ENCODE peak calls at places on chromosome 2, in eight cellular contexts. H is K562, Q is endothelial cell of umbilical vein, K is stomach, J is prostate gland, F is sigmoid colon, T is GM23338, M is HCT116. O is an unnamed sample.

GRCh38 chr2:191878576-191879298 is 31.8 kb upstream of the CAVIN2 start:
- DNase-seq in H (no peak), K (no peak), J (no peak), T (no peak), F (no peak), M (no peak), Q (peak; percentile 91), O (no peak)

GRCh38 chr2:46962751-46963150 is 47.1 kb upstream of the MCFD2 start:
- DNase-seq in H (no peak), Q (no peak), J (no peak), T (no peak), K (no peak), F (no peak), M (no peak), O (no peak)

GRCh38 chr2:120395686-120396518 is 50.0 kb downstream of the INHBB start:
- DNase-seq in M (no peak), J (no peak), F (no peak), H (no peak), K (peak; percentile 25), T (no peak), Q (no peak), O (peak; percentile 43)

GRCh38 chr2:186853871-186854435 is 5.0 kb upstream of the ZSWIM2 start:
- DNase-seq in H (no peak), K (no peak), M (no peak), F (no peak), J (no peak), Q (peak; percentile 92), T (no peak), O (no peak)

GRCh38 chr2:98295721-98296414 is 50.4 kb upstream of the CNGA3 start:
- DNase-seq in F (no peak), Q (no peak), K (no peak), T (no peak), J (no peak), H (no peak), M (no peak), O (no peak)

GRCh38 chr2:236852977-236853374 is 232.7 kb upstream of the COPS8 start:
- DNase-seq in J (no peak), H (no peak), F (no peak), M (no peak), T (no peak), K (no peak), Q (no peak), O (no peak)

GRCh38 chr2:157334797-157335196 is 9.2 kb upstream of the ERMN start:
- DNase-seq in F (no peak), J (no peak), H (no peak), Q (no peak), K (no peak), M (no peak), T (no peak), O (no peak)

GRCh38 chr2:112005391-112006075 is 49.5 kb upstream of the TMEM87B start:
- DNase-seq in K (no peak), H (no peak), M (no peak), Q (no peak), J (no peak), T (no peak), F (no peak), O (no peak)

GRCh38 chr2:226184940-226185575 is 614.6 kb downstream of the IRS1 start:
- DNase-seq in H (no peak), T (no peak), J (no peak), M (no peak), Q (no peak), F (no peak), K (no peak), O (no peak)

GRCh38 chr2:60339286-60339685 is 214.2 kb downstream of the BCL11A start:
- DNase-seq in T (no peak), K (no peak), F (no peak), H (no peak), J (no peak), M (no peak), Q (no peak), O (no peak)

GRCh38 chr2:218399391-218400166 is at the start of gene CTDSP1:
- DNase-seq in H (peak; percentile 67), J (peak; percentile 97), F (peak; percentile 99), M (peak; percentile 88), Q (peak; percentile 97), K (peak; percentile 99), T (peak; percentile 98), O (peak; percentile 97)

GRCh38 chr2:26429779-26430654 is 28.3 kb downstream of the DRC1 start:
- DNase-seq in F (no peak), J (no peak), T (no peak), K (no peak), M (no peak), Q (peak; percentile 14), H (no peak), O (no peak)

GRCh38 chr2:43460611-43461396 is 135.0 kb downstream of the THADA start:
- DNase-seq in Q (no peak), H (no peak), K (no peak), F (no peak), J (no peak), T (no peak), M (no peak), O (no peak)

GRCh38 chr2:190379249-190379964 is 28.7 kb upstream of the MFSD6 start:
- DNase-seq in H (peak; percentile 12), Q (no peak), T (no peak), F (no peak), K (peak; percentile 28), J (no peak), M (no peak), O (no peak)

GRCh38 chr2:43133708-43134570 is 92.5 kb downstream of the ZFP36L2 start:
- DNase-seq in K (peak; percentile 62), M (no peak), H (no peak), Q (no peak), T (no peak), F (no peak), J (no peak), O (peak; percentile 78)

GRCh38 chr2:229752970-229753729 is 38.8 kb upstream of the DNER start:
- DNase-seq in F (no peak), T (peak; percentile 28), J (no peak), Q (no peak), K (no peak), H (no peak), M (no peak), O (no peak)

GRCh38 chr2:70985283-70985688 is 6.9 kb downstream of the ANKRD53 start:
- DNase-seq in K (no peak), H (no peak), F (peak; percentile 60), T (no peak), J (no peak), M (no peak), Q (no peak), O (no peak)

GRCh38 chr2:118363604-118364003 is 275.3 kb downstream of the INSIG2 start:
- DNase-seq in H (no peak), T (no peak), Q (no peak), M (no peak), F (no peak), J (no peak), K (no peak), O (no peak)

DNA sequence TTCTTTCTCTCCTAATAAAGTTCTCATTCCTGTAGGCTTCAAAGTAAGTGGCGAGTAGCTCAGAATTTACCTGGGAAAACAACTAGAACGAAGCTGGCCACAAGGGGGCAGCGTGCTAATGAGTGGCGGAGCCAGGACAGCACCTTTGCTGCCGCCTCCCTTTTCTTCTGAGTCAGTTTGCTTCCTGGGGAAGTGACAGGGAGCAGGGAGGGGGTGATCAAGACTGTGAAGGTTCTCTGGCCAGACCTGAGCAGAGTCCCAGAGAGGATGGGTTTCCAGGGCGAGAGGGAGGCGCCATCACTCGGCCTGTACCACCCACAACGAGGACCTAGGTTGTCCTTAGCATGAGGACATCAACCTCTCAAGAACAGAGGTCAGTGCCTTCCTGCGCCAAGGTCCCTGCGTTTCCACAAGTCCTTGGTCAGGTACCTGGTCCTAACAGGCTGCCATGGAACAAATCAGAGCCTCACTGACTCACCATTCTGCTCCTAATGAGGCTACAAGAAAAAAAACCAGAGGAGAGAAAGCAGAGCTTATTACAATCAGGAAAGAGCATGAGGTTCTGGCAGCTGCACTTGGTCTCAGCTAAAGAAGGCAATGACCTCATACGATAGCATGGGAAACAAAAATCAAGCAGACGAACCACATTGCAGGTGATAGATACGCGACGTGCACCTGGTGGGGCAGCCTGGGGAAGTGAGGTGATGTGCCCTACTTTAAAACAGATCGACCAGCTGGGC is 98.7 kb downstream of the PLB1 start:
- DNase-seq in T (peak; percentile 95), J (peak; percentile 95), M (peak; percentile 88), F (peak; percentile 96), H (peak; percentile 85), K (peak; percentile 96), Q (peak; percentile 92), O (no peak)
- TF ChIP-seq POLR2AphosphoS5 in T (no peak), J (peak; percentile 92), M (peak; percentile 60), F (peak; percentile 52), H (no peak), K (peak; percentile 44), Q (peak; percentile 66), O (peak; percentile 54)

GRCh38 chr2:64595397-64596160 is 58.1 kb downstream of the SERTAD2 start:
- DNase-seq in J (no peak), M (peak; percentile 27), T (peak; percentile 65), K (no peak), H (no peak), Q (no peak), F (no peak), O (no peak)
- TF ChIP-seq CTCF in J (no peak), M (peak; percentile 52), T (peak; percentile 57), K (no peak), H (peak; percentile 50), Q (no peak), F (no peak), O (no peak)

GRCh38 chr2:171491292-171491691 is 31.0 kb upstream of the CYBRD1 start:
- DNase-seq in J (no peak), H (no peak), K (no peak), T (no peak), Q (no peak), M (no peak), F (no peak), O (no peak)
- TF ChIP-seq POLR2AphosphoS5 in J (no peak), H (no peak), K (no peak), T (no peak), Q (no peak), M (no peak), F (no peak), O (no peak)

GRCh38 chr2:159130302-159130701 is 156.2 kb downstream of the WDSUB1 start:
- DNase-seq in T (no peak), Q (no peak), M (no peak), H (peak; percentile 77), J (no peak), F (no peak), K (no peak), O (no peak)

GRCh38 chr2:159129301-159129700 is 157.2 kb downstream of the WDSUB1 start:
- DNase-seq in H (no peak), F (no peak), J (no peak), T (no peak), Q (no peak), M (no peak), K (no peak), O (no peak)

GRCh38 chr2:159128191-159128590 is 158.3 kb downstream of the WDSUB1 start:
- DNase-seq in J (no peak), Q (no peak), F (no peak), T (no peak), M (no peak), H (no peak), K (no peak), O (no peak)

GRCh38 chr2:159131267-159131790 is 155.2 kb downstream of the WDSUB1 start:
- DNase-seq in J (no peak), Q (no peak), H (no peak), M (no peak), T (no peak), F (no peak), K (no peak), O (no peak)

DNA sequence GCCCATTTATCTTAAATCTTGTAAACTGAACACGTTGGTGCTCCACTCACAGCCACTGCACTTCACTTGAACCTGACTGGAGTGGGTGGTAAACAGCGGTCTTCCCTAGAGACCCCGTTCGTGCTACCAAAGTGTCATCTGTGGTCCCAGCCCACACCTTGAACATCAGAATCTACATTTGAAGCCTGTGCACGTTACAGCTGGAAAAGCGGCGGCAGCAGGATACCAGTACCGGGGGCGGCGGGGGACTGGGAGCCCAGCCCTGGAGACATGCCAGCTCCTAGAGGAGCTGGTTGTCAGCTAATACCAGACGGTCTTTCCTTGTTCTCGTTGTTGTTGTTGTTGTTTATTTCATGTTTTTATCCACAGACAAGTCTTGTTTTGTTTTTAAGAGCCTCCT is 156.7 kb downstream of the WDSUB1 start:
- DNase-seq in H (no peak), T (no peak), M (no peak), F (no peak), J (no peak), K (no peak), Q (peak; percentile 47), O (peak; percentile 39)
- TF ChIP-seq CTCF in H (no peak), T (no peak), M (no peak), F (no peak), J (no peak), K (no peak), Q (no peak), O (no peak)

O was measured in upper lobe of left lung.